ENCODE peak calls at places on chromosome 6, in ten cellular contexts. W is neural progenitor cell; J is fibroblast of mammary gland; B is transverse colon; C is CD8-positive, alpha-beta T cell; U is HL-60; Y is GM12865; I is AG10803; D is prostate gland; T is fibroblast of lung. Z is an unnamed sample.

GRCh38 chr6:139776051-139776450 is 401.6 kb upstream of the CITED2 start:
- DNase-seq in W (peak), J (no peak), B (no peak), C (no peak), U (no peak), Y (no peak), I (no peak), D (no peak), T (no peak), Z (no peak)

GRCh38 chr6:31042801-31043200 is 32.5 kb downstream of the MUC22 start:
- DNase-seq in W (peak), J (peak), B (peak), C (peak), U (no peak), Y (peak), I (peak), D (peak), T (peak), Z (peak)

GRCh38 chr6:153963352-153963751 is 75.7 kb upstream of the OPRM1 start:
- DNase-seq in W (peak), J (no peak), B (no peak), C (no peak), U (no peak), Y (peak), I (no peak), D (no peak), T (no peak), Z (no peak)

GRCh38 chr6:159169557-159170332 is 545 bp downstream of the FNDC1 start:
- DNase-seq in W (peak), J (peak), B (no peak), C (no peak), U (no peak), Y (no peak), I (peak), D (no peak), T (peak), Z (no peak)

GRCh38 chr6:142968601-142969000 is 23.6 kb upstream of the HIVEP2 start:
- DNase-seq in W (no peak), J (no peak), B (no peak), C (no peak), U (no peak), Y (no peak), I (no peak), D (no peak), T (no peak), Z (no peak)

GRCh38 chr6:130020106-130020851 is 1.9 kb downstream of the L3MBTL3 start:
- DNase-seq in W (peak), J (no peak), B (peak), C (peak), U (peak), Y (peak), I (peak), D (peak), T (no peak), Z (no peak)

GRCh38 chr6:31744422-31744821 is 4.6 kb downstream of the MSH5 start:
- DNase-seq in W (no peak), J (no peak), B (no peak), C (no peak), U (no peak), Y (no peak), I (no peak), D (no peak), T (no peak), Z (no peak)

GRCh38 chr6:158150701-158151100 is 17.4 kb downstream of the SERAC1 start:
- DNase-seq in W (no peak), J (peak), B (no peak), C (no peak), U (no peak), Y (no peak), I (no peak), D (no peak), T (peak), Z (peak)

GRCh38 chr6:141677598-141678211 is 455.0 kb upstream of the GJE1 start:
- DNase-seq in W (peak), J (peak), B (no peak), C (no peak), U (no peak), Y (peak), I (peak), D (no peak), T (peak), Z (peak)

GRCh38 chr6:137927777-137928218 is 60.7 kb downstream of the TNFAIP3 start:
- DNase-seq in W (no peak), J (no peak), B (peak), C (peak), U (peak), Y (peak), I (no peak), D (no peak), T (peak), Z (no peak)

DNA sequence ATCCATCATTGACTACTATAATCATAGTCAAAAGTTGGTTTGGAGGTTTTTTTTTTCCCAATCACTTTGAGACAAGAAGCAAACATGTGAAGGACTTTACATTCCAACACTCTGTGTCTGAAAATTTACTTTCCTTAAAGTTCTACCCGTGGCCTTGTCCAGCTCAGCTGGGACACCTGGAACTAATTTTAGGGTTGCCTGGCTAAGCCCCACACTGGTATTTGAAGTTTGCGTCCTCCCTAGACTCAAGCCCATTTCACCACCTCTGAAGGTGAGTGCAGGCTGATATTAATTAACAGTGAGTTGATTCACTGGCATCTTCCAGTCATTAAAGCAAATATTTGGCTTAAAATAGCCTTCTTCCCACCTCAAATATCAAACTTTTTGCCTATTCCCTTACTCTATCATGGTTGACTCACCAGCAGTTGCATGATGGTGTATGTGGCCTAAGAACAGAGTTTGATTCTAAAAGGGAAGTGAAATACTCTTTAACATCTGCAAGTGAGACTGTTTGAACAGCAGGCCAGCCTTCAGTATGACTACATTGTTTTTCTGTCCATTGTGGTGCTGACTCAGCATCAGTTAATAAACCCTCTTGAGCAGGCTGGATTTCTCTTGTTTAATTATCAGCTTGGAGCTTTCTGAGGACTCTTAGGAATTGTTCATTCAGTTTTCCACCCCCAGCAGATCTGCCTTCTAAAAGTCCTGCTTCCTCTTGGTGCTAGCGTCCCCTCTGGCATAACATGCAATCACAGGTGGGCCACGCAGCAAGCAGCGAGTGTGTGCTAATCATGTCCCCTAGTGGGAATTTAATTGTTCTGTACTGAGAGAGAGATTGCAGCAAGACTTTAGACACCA is 1.8 kb upstream of the PRDM1 start:
- DNase-seq in W (peak), J (peak), B (peak), C (no peak), U (peak), Y (peak), I (peak), D (no peak), T (peak), Z (peak)
- TF ChIP-seq CTCF in W (peak), J (peak), B (peak), C (no peak), U (peak), Y (peak), I (peak), D (no peak), T (peak), Z (peak)

GRCh38 chr6:87277123-87277522 is 45.3 kb upstream of the SMIM8 start:
- DNase-seq in W (no peak), J (peak), B (no peak), C (no peak), U (no peak), Y (peak), I (peak), D (no peak), T (peak), Z (peak)
- TF ChIP-seq CTCF in W (peak), J (peak), B (no peak), C (no peak), U (no peak), Y (no peak), I (peak), D (no peak), T (peak), Z (peak)

GRCh38 chr6:134310206-134310605 is 7.7 kb downstream of the SGK1 start:
- DNase-seq in W (no peak), J (peak), B (no peak), C (no peak), U (no peak), Y (no peak), I (peak), D (no peak), T (peak), Z (no peak)

GRCh38 chr6:134308800-134309199 is 9.1 kb downstream of the SGK1 start:
- DNase-seq in W (no peak), J (no peak), B (no peak), C (no peak), U (no peak), Y (peak), I (no peak), D (no peak), T (no peak), Z (no peak)

GRCh38 chr6:134312038-134312660 is 5.8 kb downstream of the SGK1 start:
- DNase-seq in W (no peak), J (no peak), B (no peak), C (no peak), U (no peak), Y (no peak), I (no peak), D (no peak), T (no peak), Z (no peak)

GRCh38 chr6:134309227-134309626 is 8.7 kb downstream of the SGK1 start:
- DNase-seq in W (no peak), J (no peak), B (no peak), C (no peak), U (no peak), Y (no peak), I (no peak), D (no peak), T (no peak), Z (no peak)

GRCh38 chr6:134310817-134311216 is 7.1 kb downstream of the SGK1 start:
- DNase-seq in W (no peak), J (no peak), B (no peak), C (no peak), U (no peak), Y (no peak), I (no peak), D (no peak), T (no peak), Z (no peak)
- TF ChIP-seq CTCF in W (no peak), J (no peak), B (no peak), C (no peak), U (no peak), Y (no peak), I (no peak), D (no peak), T (no peak), Z (no peak)

DNA sequence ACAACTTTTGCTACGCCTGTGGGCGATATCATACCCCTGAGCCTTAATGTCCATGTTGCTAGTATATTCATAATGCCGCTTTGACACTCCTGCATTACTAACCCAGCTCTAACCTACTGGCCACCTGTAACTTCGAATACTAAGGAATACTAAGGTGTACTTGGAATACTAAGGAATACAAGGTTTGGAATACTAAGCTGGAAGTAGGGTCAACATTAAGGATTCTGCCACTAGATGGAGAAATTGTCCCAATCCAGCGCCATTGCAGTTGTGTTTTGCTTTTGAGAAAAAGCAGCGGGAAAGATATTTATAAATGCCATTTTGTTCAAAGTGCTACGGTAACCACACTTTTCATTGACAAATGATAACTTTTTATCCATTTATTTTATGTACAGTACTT is 10.7 kb downstream of the TBXT start:
- DNase-seq in W (peak), J (peak), B (no peak), C (no peak), U (no peak), Y (no peak), I (peak), D (no peak), T (no peak), Z (no peak)
- TF ChIP-seq CTCF in W (peak), J (peak), B (no peak), C (no peak), U (no peak), Y (no peak), I (peak), D (no peak), T (no peak), Z (peak)

GRCh38 chr6:135438907-135439535 is 58.5 kb downstream of the AHI1 start:
- DNase-seq in W (peak), J (peak), B (no peak), C (no peak), U (no peak), Y (peak), I (no peak), D (no peak), T (peak), Z (peak)
- TF ChIP-seq CTCF in W (peak), J (peak), B (peak), C (peak), U (peak), Y (peak), I (peak), D (no peak), T (peak), Z (peak)

Z was measured in HFFc6.